ENCODE peak calls at places on chromosomes 4 and X, in four cellular contexts. Z is non-pigmented ciliary epithelial cell; C is transverse colon; X is stimulated activated CD8-positive, alpha-beta memory T cell treated with anti-CD3 and anti-CD28 coated beads, Interleukin-7, amount 100 ng/mL, for 1 hour. H is an unnamed sample.

GRCh38 chr4:25441519-25442117 is 64.6 kb downstream of the ANAPC4 start:
- DNase-seq in Z (no peak), C (peak; percentile 57), X (no peak), H (peak; percentile 68)

GRCh38 chr4:176001171-176002006 is 64.3 kb upstream of the WDR17 start:
- DNase-seq in X (no peak), C (peak; percentile 31), Z (no peak), H (no peak)

GRCh38 chr4:148998719-148999118 is 556.5 kb upstream of the NR3C2 start:
- DNase-seq in Z (no peak), C (no peak), X (no peak), H (no peak)

GRCh38 chr4:154349829-154350228 is 141.8 kb downstream of the DCHS2 start:
- DNase-seq in X (no peak), C (no peak), Z (no peak), H (no peak)

GRCh38 chrX:3526749-3527148 is 180.3 kb upstream of the MXRA5 start:
- DNase-seq in X (no peak), C (no peak), Z (no peak), H (no peak)

GRCh38 chr4:3043272-3044020 is 30.9 kb downstream of the HTT-AS start:
- DNase-seq in C (no peak), Z (no peak), X (no peak), H (no peak)

GRCh38 chrX:123184858-123185251 is 777 bp downstream of the GRIA3 start:
- DNase-seq in X (no peak), C (no peak), Z (no peak), H (no peak)

GRCh38 chrX:45517090-45517973 is 316.7 kb upstream of the DIPK2B start:
- DNase-seq in C (no peak), Z (peak; percentile 40), X (no peak), H (no peak)

GRCh38 chrX:55758033-55758432 is 40.5 kb downstream of the RRAGB start:
- DNase-seq in Z (peak; percentile 28), X (no peak), C (no peak), H (no peak)

GRCh38 chr4:41305486-41305885 is 48.8 kb downstream of the UCHL1 start:
- DNase-seq in Z (no peak), X (no peak), C (no peak), H (no peak)